ENCODE peak calls at places on chromosome 1, in ten cellular contexts. One of them, this sample, is unnamed.

GRCh38 chr1:95072117-95072516 is 634 bp downstream of the ALG14 start:
- DNase-seq in ovary: no peak
- DNase-seq in sigmoid colon: no peak
- DNase-seq in OCI-LY7: peak; percentile 3
- DNase-seq in left ventricle myocardium inferior: no peak
- DNase-seq in osteoblast: no peak
- DNase-seq in neural progenitor cell: no peak
- DNase-seq in breast epithelium: no peak
- DNase-seq in CD8-positive, alpha-beta T cell: no peak
- DNase-seq in SJSA1: no peak
- DNase-seq in this sample: no peak

GRCh38 chr1:167819849-167820683 is 93.9 kb downstream of the ADCY10 start:
- DNase-seq in ovary: peak; percentile 76
- DNase-seq in sigmoid colon: peak; percentile 86
- DNase-seq in OCI-LY7: no peak
- DNase-seq in left ventricle myocardium inferior: peak; percentile 76
- DNase-seq in osteoblast: peak; percentile 93
- DNase-seq in neural progenitor cell: peak; percentile 84
- DNase-seq in breast epithelium: peak; percentile 69
- DNase-seq in CD8-positive, alpha-beta T cell: no peak
- DNase-seq in SJSA1: peak; percentile 93
- DNase-seq in this sample: no peak

GRCh38 chr1:165869343-165869742 is 41.9 kb downstream of the UCK2 start:
- DNase-seq in ovary: no peak
- DNase-seq in sigmoid colon: no peak
- DNase-seq in OCI-LY7: no peak
- DNase-seq in left ventricle myocardium inferior: no peak
- DNase-seq in osteoblast: no peak
- DNase-seq in neural progenitor cell: no peak
- DNase-seq in breast epithelium: no peak
- DNase-seq in CD8-positive, alpha-beta T cell: no peak
- DNase-seq in SJSA1: no peak
- DNase-seq in this sample: no peak

GRCh38 chr1:152683846-152684245 is 2.1 kb upstream of the LCE2B start:
- DNase-seq in ovary: no peak
- DNase-seq in sigmoid colon: no peak
- DNase-seq in OCI-LY7: no peak
- DNase-seq in left ventricle myocardium inferior: no peak
- DNase-seq in osteoblast: no peak
- DNase-seq in neural progenitor cell: no peak
- DNase-seq in breast epithelium: no peak
- DNase-seq in CD8-positive, alpha-beta T cell: no peak
- DNase-seq in SJSA1: no peak
- DNase-seq in this sample: no peak

GRCh38 chr1:57916034-57916433 is 492.2 kb upstream of the DAB1 start:
- DNase-seq in ovary: no peak
- DNase-seq in sigmoid colon: no peak
- DNase-seq in OCI-LY7: no peak
- DNase-seq in left ventricle myocardium inferior: no peak
- DNase-seq in osteoblast: no peak
- DNase-seq in neural progenitor cell: no peak
- DNase-seq in breast epithelium: no peak
- DNase-seq in CD8-positive, alpha-beta T cell: no peak
- DNase-seq in SJSA1: no peak
- DNase-seq in this sample: no peak

GRCh38 chr1:34149501-34149900 is 15.5 kb downstream of the CSMD2 start:
- DNase-seq in ovary: no peak
- DNase-seq in sigmoid colon: no peak
- DNase-seq in OCI-LY7: no peak
- DNase-seq in left ventricle myocardium inferior: no peak
- DNase-seq in osteoblast: no peak
- DNase-seq in neural progenitor cell: peak; percentile 89
- DNase-seq in breast epithelium: no peak
- DNase-seq in CD8-positive, alpha-beta T cell: no peak
- DNase-seq in SJSA1: no peak
- DNase-seq in this sample: no peak

GRCh38 chr1:156143765-156144489 is 9.5 kb upstream of the SEMA4A start:
- DNase-seq in ovary: no peak
- DNase-seq in sigmoid colon: no peak
- DNase-seq in OCI-LY7: no peak
- DNase-seq in left ventricle myocardium inferior: no peak
- DNase-seq in osteoblast: peak; percentile 60
- DNase-seq in neural progenitor cell: no peak
- DNase-seq in breast epithelium: no peak
- DNase-seq in CD8-positive, alpha-beta T cell: no peak
- DNase-seq in SJSA1: no peak
- DNase-seq in this sample: no peak

GRCh38 chr1:67522793-67523192 is 92.6 kb upstream of the SERBP1 start:
- DNase-seq in ovary: no peak
- DNase-seq in sigmoid colon: no peak
- DNase-seq in OCI-LY7: no peak
- DNase-seq in left ventricle myocardium inferior: no peak
- DNase-seq in osteoblast: no peak
- DNase-seq in neural progenitor cell: no peak
- DNase-seq in breast epithelium: no peak
- DNase-seq in CD8-positive, alpha-beta T cell: no peak
- DNase-seq in SJSA1: no peak
- DNase-seq in this sample: no peak

GRCh38 chr1:42173961-42174715 is 9.6 kb upstream of the GUCA2A start:
- DNase-seq in ovary: no peak
- DNase-seq in sigmoid colon: no peak
- DNase-seq in OCI-LY7: no peak
- DNase-seq in left ventricle myocardium inferior: no peak
- DNase-seq in osteoblast: peak; percentile 66
- DNase-seq in neural progenitor cell: no peak
- DNase-seq in breast epithelium: no peak
- DNase-seq in CD8-positive, alpha-beta T cell: no peak
- DNase-seq in SJSA1: no peak
- DNase-seq in this sample: no peak

GRCh38 chr1:171566467-171566866 is 55.6 kb upstream of the MYOCOS start:
- DNase-seq in ovary: no peak
- DNase-seq in sigmoid colon: no peak
- DNase-seq in OCI-LY7: no peak
- DNase-seq in left ventricle myocardium inferior: no peak
- DNase-seq in osteoblast: no peak
- DNase-seq in neural progenitor cell: no peak
- DNase-seq in breast epithelium: no peak
- DNase-seq in CD8-positive, alpha-beta T cell: no peak
- DNase-seq in SJSA1: no peak
- DNase-seq in this sample: no peak

GRCh38 chr1:115679141-115679611 is 37.4 kb downstream of the VANGL1 start:
- DNase-seq in ovary: peak; percentile 51
- DNase-seq in sigmoid colon: peak; percentile 84
- DNase-seq in OCI-LY7: no peak
- DNase-seq in left ventricle myocardium inferior: peak; percentile 29
- DNase-seq in osteoblast: peak; percentile 97
- DNase-seq in neural progenitor cell: no peak
- DNase-seq in breast epithelium: no peak
- DNase-seq in CD8-positive, alpha-beta T cell: no peak
- DNase-seq in SJSA1: no peak
- DNase-seq in this sample: no peak

GRCh38 chr1:54980528-54981241 is at the start of gene TMEM61:
- DNase-seq in ovary: no peak
- DNase-seq in sigmoid colon: no peak
- DNase-seq in OCI-LY7: no peak
- DNase-seq in left ventricle myocardium inferior: no peak
- DNase-seq in osteoblast: no peak
- DNase-seq in neural progenitor cell: peak; percentile 66
- DNase-seq in breast epithelium: no peak
- DNase-seq in CD8-positive, alpha-beta T cell: no peak
- DNase-seq in SJSA1: no peak
- DNase-seq in this sample: no peak

GRCh38 chr1:230869499-230869898 is 1.2 kb upstream of the C1orf198 start:
- DNase-seq in ovary: no peak
- DNase-seq in sigmoid colon: no peak
- DNase-seq in OCI-LY7: no peak
- DNase-seq in left ventricle myocardium inferior: no peak
- DNase-seq in osteoblast: peak; percentile 85
- DNase-seq in neural progenitor cell: no peak
- DNase-seq in breast epithelium: no peak
- DNase-seq in CD8-positive, alpha-beta T cell: no peak
- DNase-seq in SJSA1: no peak
- DNase-seq in this sample: no peak

DNA sequence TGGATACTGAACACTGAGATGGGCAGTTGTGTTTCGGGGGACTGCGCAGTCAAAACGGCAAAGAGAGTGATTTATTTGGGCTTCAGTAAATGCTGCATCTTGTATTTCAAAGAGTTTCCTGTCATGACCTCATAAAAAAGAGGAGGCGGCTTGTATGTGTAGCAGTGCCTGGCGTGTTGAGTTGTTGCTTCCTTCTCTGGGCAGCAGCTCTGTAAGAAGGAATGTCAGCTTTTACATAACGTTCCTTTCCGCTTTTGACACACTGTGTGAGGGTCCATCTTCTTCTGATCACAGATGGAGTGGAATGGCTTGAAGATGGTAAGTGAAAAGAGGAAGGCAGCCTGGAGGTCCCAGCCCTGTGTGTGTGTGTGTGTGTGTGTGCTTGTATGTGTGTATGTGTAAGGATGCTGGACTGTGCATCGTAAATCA is 941 bp downstream of the ELAVL4 start:
- DNase-seq in ovary: no peak
- DNase-seq in sigmoid colon: no peak
- DNase-seq in OCI-LY7: no peak
- DNase-seq in left ventricle myocardium inferior: no peak
- DNase-seq in osteoblast: no peak
- DNase-seq in neural progenitor cell: no peak
- DNase-seq in breast epithelium: no peak
- DNase-seq in CD8-positive, alpha-beta T cell: no peak
- DNase-seq in SJSA1: no peak
- DNase-seq in this sample: no peak
- H3K4me3 ChIP-seq in ovary: no peak overlapping the region
- H3K4me3 ChIP-seq in sigmoid colon: no peak overlapping the region
- H3K4me3 ChIP-seq in OCI-LY7: no peak overlapping the region
- H3K4me3 ChIP-seq in left ventricle myocardium inferior: no peak overlapping the region
- H3K4me3 ChIP-seq in osteoblast: no peak overlapping the region
- H3K4me3 ChIP-seq in neural progenitor cell: no peak overlapping the region
- H3K4me3 ChIP-seq in breast epithelium: no peak overlapping the region
- H3K4me3 ChIP-seq in CD8-positive, alpha-beta T cell: peak overlapping the region; percentile 17
- H3K4me3 ChIP-seq in SJSA1: no peak overlapping the region
- H3K4me3 ChIP-seq in this sample: no peak overlapping the region

DNA sequence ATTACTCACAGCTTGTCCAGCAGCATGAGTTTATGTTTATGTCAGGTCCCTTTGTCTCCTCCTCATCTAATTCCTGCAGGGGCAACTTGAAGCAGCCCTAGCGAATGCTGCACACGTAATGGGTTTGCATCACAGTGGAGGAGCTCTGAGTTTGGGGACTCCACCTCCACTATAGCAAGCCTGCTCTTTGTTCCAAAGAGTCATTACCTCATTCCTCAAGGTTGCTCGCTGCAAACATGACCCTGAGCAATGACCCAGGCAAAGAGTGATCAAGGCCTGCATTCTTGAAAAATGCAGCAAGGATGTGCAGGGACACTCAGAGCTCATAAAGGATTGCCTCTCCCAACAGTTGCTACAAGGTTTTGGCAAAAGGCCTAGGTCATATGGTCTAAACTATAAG is 261.9 kb downstream of the HHIPL2 start:
- DNase-seq in ovary: no peak
- DNase-seq in sigmoid colon: no peak
- DNase-seq in OCI-LY7: no peak
- DNase-seq in left ventricle myocardium inferior: no peak
- DNase-seq in osteoblast: no peak
- DNase-seq in neural progenitor cell: no peak
- DNase-seq in breast epithelium: no peak
- DNase-seq in CD8-positive, alpha-beta T cell: no peak
- DNase-seq in SJSA1: no peak
- DNase-seq in this sample: no peak
- H3K9me3 ChIP-seq in ovary: no peaks in the 10 kb centered on the region
- H3K9me3 ChIP-seq in sigmoid colon: no peaks in the 10 kb centered on the region
- H3K9me3 ChIP-seq in OCI-LY7: no peaks in the 10 kb centered on the region
- H3K9me3 ChIP-seq in left ventricle myocardium inferior: peaks cover 3% of the 10 kb centered on the region
- H3K9me3 ChIP-seq in osteoblast: no peaks in the 10 kb centered on the region
- H3K9me3 ChIP-seq in neural progenitor cell: no peaks in the 10 kb centered on the region
- H3K9me3 ChIP-seq in breast epithelium: no peaks in the 10 kb centered on the region
- H3K9me3 ChIP-seq in CD8-positive, alpha-beta T cell: no peaks in the 10 kb centered on the region
- H3K9me3 ChIP-seq in SJSA1: no peaks in the 10 kb centered on the region
- H3K9me3 ChIP-seq in this sample: no peaks in the 10 kb centered on the region

GRCh38 chr1:21621761-21622436 is 47.3 kb downstream of the RAP1GAP start:
- DNase-seq in ovary: no peak
- DNase-seq in sigmoid colon: no peak
- DNase-seq in OCI-LY7: no peak
- DNase-seq in left ventricle myocardium inferior: no peak
- DNase-seq in osteoblast: peak; percentile 88
- DNase-seq in neural progenitor cell: no peak
- DNase-seq in breast epithelium: no peak
- DNase-seq in CD8-positive, alpha-beta T cell: no peak
- DNase-seq in SJSA1: no peak
- DNase-seq in this sample: no peak

GRCh38 chr1:21624577-21625389 is 44.4 kb downstream of the RAP1GAP start:
- DNase-seq in ovary: no peak
- DNase-seq in sigmoid colon: no peak
- DNase-seq in OCI-LY7: no peak
- DNase-seq in left ventricle myocardium inferior: no peak
- DNase-seq in osteoblast: no peak
- DNase-seq in neural progenitor cell: no peak
- DNase-seq in breast epithelium: no peak
- DNase-seq in CD8-positive, alpha-beta T cell: no peak
- DNase-seq in SJSA1: no peak
- DNase-seq in this sample: no peak

GRCh38 chr1:21621051-21621450 is 48.1 kb downstream of the RAP1GAP start:
- DNase-seq in ovary: no peak
- DNase-seq in sigmoid colon: no peak
- DNase-seq in OCI-LY7: no peak
- DNase-seq in left ventricle myocardium inferior: no peak
- DNase-seq in osteoblast: no peak
- DNase-seq in neural progenitor cell: no peak
- DNase-seq in breast epithelium: no peak
- DNase-seq in CD8-positive, alpha-beta T cell: no peak
- DNase-seq in SJSA1: no peak
- DNase-seq in this sample: no peak

GRCh38 chr1:21623411-21623961 is 45.7 kb downstream of the RAP1GAP start:
- DNase-seq in ovary: no peak
- DNase-seq in sigmoid colon: no peak
- DNase-seq in OCI-LY7: no peak
- DNase-seq in left ventricle myocardium inferior: no peak
- DNase-seq in osteoblast: no peak
- DNase-seq in neural progenitor cell: no peak
- DNase-seq in breast epithelium: peak; percentile 89
- DNase-seq in CD8-positive, alpha-beta T cell: no peak
- DNase-seq in SJSA1: no peak
- DNase-seq in this sample: no peak

GRCh38 chr1:21622466-21623315 is 46.5 kb downstream of the RAP1GAP start:
- DNase-seq in ovary: peak; percentile 53
- DNase-seq in sigmoid colon: no peak
- DNase-seq in OCI-LY7: no peak
- DNase-seq in left ventricle myocardium inferior: peak; percentile 23
- DNase-seq in osteoblast: peak; percentile 93
- DNase-seq in neural progenitor cell: peak; percentile 93
- DNase-seq in breast epithelium: no peak
- DNase-seq in CD8-positive, alpha-beta T cell: peak; percentile 21
- DNase-seq in SJSA1: no peak
- DNase-seq in this sample: no peak
- H3K4me3 ChIP-seq in ovary: peak overlapping the region; percentile 18
- H3K4me3 ChIP-seq in sigmoid colon: peak overlapping the region; percentile 27
- H3K4me3 ChIP-seq in OCI-LY7: no peak overlapping the region
- H3K4me3 ChIP-seq in left ventricle myocardium inferior: peak overlapping the region; percentile 49
- H3K4me3 ChIP-seq in osteoblast: peak overlapping the region; percentile 30
- H3K4me3 ChIP-seq in neural progenitor cell: peak overlapping the region; percentile 43
- H3K4me3 ChIP-seq in breast epithelium: no peak overlapping the region
- H3K4me3 ChIP-seq in CD8-positive, alpha-beta T cell: no peak overlapping the region
- H3K4me3 ChIP-seq in SJSA1: peak overlapping the region; percentile 18
- H3K4me3 ChIP-seq in this sample: no peak overlapping the region

GRCh38 chr1:80447533-80447932 is 1353.2 kb upstream of the ADGRL2 start:
- DNase-seq in ovary: no peak
- DNase-seq in sigmoid colon: no peak
- DNase-seq in OCI-LY7: no peak
- DNase-seq in left ventricle myocardium inferior: no peak
- DNase-seq in osteoblast: no peak
- DNase-seq in neural progenitor cell: no peak
- DNase-seq in breast epithelium: no peak
- DNase-seq in CD8-positive, alpha-beta T cell: no peak
- DNase-seq in SJSA1: no peak
- DNase-seq in this sample: no peak
- H3K9me3 ChIP-seq in ovary: no peaks in the 10 kb centered on the region
- H3K9me3 ChIP-seq in sigmoid colon: no peaks in the 10 kb centered on the region
- H3K9me3 ChIP-seq in OCI-LY7: no peaks in the 10 kb centered on the region
- H3K9me3 ChIP-seq in left ventricle myocardium inferior: no peaks in the 10 kb centered on the region
- H3K9me3 ChIP-seq in osteoblast: no peaks in the 10 kb centered on the region
- H3K9me3 ChIP-seq in neural progenitor cell: no peaks in the 10 kb centered on the region
- H3K9me3 ChIP-seq in breast epithelium: no peaks in the 10 kb centered on the region
- H3K9me3 ChIP-seq in CD8-positive, alpha-beta T cell: no peaks in the 10 kb centered on the region
- H3K9me3 ChIP-seq in SJSA1: no peaks in the 10 kb centered on the region
- H3K9me3 ChIP-seq in this sample: no peaks in the 10 kb centered on the region

This sample was measured in effector memory CD4-positive, alpha-beta T cell.